ENCODE peak calls at places on chromosome 1, in five cellular contexts. I is Calu3; B is WERI-Rb-1; W is activated naive CD8-positive, alpha-beta T cell treated with anti-CD3 and anti-CD28 coated beads, Interleukin-2, amount 10 ng/mL, durations not matched to agents 7 days and 5 days; A is nephron progenitor cell. L is an unnamed sample.

GRCh38 chr1:204670152-204670927 is 15.2 kb downstream of the LRRN2 start:
- DNase-seq in B (no peak), A (no peak), W (no peak), I (no peak), L (no peak)

GRCh38 chr1:2180297-2181245 is 14.0 kb downstream of the FAAP20 start:
- DNase-seq in I (no peak), W (no peak), B (no peak), A (no peak), L (no peak)

GRCh38 chr1:234276389-234276788 is 96.9 kb upstream of the COA6 start:
- DNase-seq in W (no peak), A (no peak), I (no peak), B (no peak), L (no peak)

GRCh38 chr1:150511551-150511950 is 3.6 kb downstream of the ECM1 start:
- DNase-seq in W (no peak), A (no peak), I (no peak), B (no peak), L (no peak)

GRCh38 chr1:103457856-103458255 is 67.6 kb upstream of the RNPC3 start:
- DNase-seq in W (no peak), B (no peak), I (no peak), A (peak; percentile 3), L (no peak)

GRCh38 chr1:90840323-90840722 is 123.2 kb upstream of the BARHL2 start:
- DNase-seq in B (no peak), W (no peak), I (no peak), A (no peak), L (no peak)

GRCh38 chr1:116262207-116262994 is 110.6 kb upstream of the ATP1A1 start:
- DNase-seq in B (peak; percentile 31), A (no peak), W (no peak), I (no peak), L (no peak)

GRCh38 chr1:234214911-234215892 is 158.1 kb upstream of the COA6 start:
- DNase-seq in A (peak; percentile 21), W (no peak), B (no peak), I (peak; percentile 53), L (no peak)

GRCh38 chr1:189131576-189131975 is 1346.1 kb downstream of the BRINP3 start:
- DNase-seq in W (no peak), I (no peak), B (no peak), A (no peak), L (no peak)

GRCh38 chr1:30058966-30059365 is 664.4 kb downstream of the MATN1 start:
- DNase-seq in I (peak; percentile 71), B (no peak), W (no peak), A (no peak), L (no peak)

GRCh38 chr1:197526736-197527371 is 248.4 kb downstream of the DENND1B start:
- DNase-seq in B (no peak), W (no peak), A (no peak), I (no peak), L (no peak)

GRCh38 chr1:92709738-92710137 is 75.2 kb downstream of the EVI5 start:
- DNase-seq in B (no peak), I (peak; percentile 52), W (no peak), A (peak; percentile 13), L (no peak)

GRCh38 chr1:56390540-56390867 is 188.9 kb downstream of the PLPP3 start:
- DNase-seq in A (no peak), B (no peak), I (no peak), W (no peak), L (no peak)

GRCh38 chr1:66564250-66564649 is 30.3 kb downstream of the SGIP1 start:
- DNase-seq in B (no peak), W (no peak), A (no peak), I (peak; percentile 32), L (no peak)

GRCh38 chr1:41955461-41956159 is 36.9 kb upstream of the HIVEP3 start:
- DNase-seq in B (no peak), I (peak; percentile 68), A (no peak), W (no peak), L (no peak)

GRCh38 chr1:168637350-168637991 is 61.1 kb downstream of the XCL1 start:
- DNase-seq in B (no peak), A (no peak), W (no peak), I (peak; percentile 18), L (peak; percentile 29)

GRCh38 chr1:209780276-209780675 is 4.1 kb downstream of the C1orf74 start:
- DNase-seq in I (no peak), W (no peak), A (no peak), B (no peak), L (no peak)

GRCh38 chr1:8671313-8671917 is 146.0 kb downstream of the RERE start:
- DNase-seq in I (peak; percentile 28), B (peak; percentile 30), A (peak; percentile 16), W (no peak), L (peak; percentile 69)

GRCh38 chr1:10109372-10109771 is 76.6 kb downstream of the UBE4B start:
- DNase-seq in A (no peak), I (no peak), B (no peak), W (no peak), L (no peak)

GRCh38 chr1:11979453-11979817 is 809 bp upstream of the MFN2 start:
- DNase-seq in I (peak; percentile 8), B (no peak), W (no peak), A (no peak), L (no peak)

GRCh38 chr1:156623946-156624813 is 5.0 kb downstream of the HAPLN2 start:
- DNase-seq in A (peak; percentile 76), B (peak; percentile 95), I (peak; percentile 76), W (peak; percentile 67), L (peak; percentile 72)

L was measured in NCI-H524.